ENCODE peak calls at places on chromosomes 4 and X, in eight cellular contexts. R is ACHN; L is astrocyte of the hippocampus; N is iris pigment epithelial cell; Q is amniotic epithelial cell; T is small intestine; S is activated naive CD8-positive, alpha-beta T cell treated with anti-CD3 and anti-CD28 coated beads for 36 hours; P is COR-L47. M is an unnamed sample.

GRCh38 chr4:96736352-96736889 is 896.5 kb downstream of the PDHA2 start:
- DNase-seq in N (peak; percentile 88), P (no peak), L (peak; percentile 90), S (no peak), T (no peak), R (peak; percentile 75), Q (peak; percentile 72), M (no peak)

GRCh38 chr4:80999943-81000342 is 30.6 kb upstream of the BMP3 start:
- DNase-seq in Q (no peak), R (no peak), L (no peak), P (no peak), S (no peak), N (no peak), T (no peak), M (no peak)

GRCh38 chrX:19487520-19488200 is 27.6 kb downstream of the MAP3K15 start:
- DNase-seq in T (peak; percentile 0), Q (no peak), P (no peak), N (no peak), L (no peak), S (no peak), R (no peak), M (no peak)

GRCh38 chrX:151624677-151625076 is 61.2 kb downstream of the PASD1 start:
- DNase-seq in L (no peak), P (no peak), S (no peak), R (no peak), N (no peak), T (no peak), Q (no peak), M (no peak)

GRCh38 chrX:1592863-1593201 is 1.4 kb downstream of the AKAP17A start:
- DNase-seq in P (no peak), S (no peak), Q (no peak), L (no peak), N (peak; percentile 34), R (no peak), T (peak; percentile 29), M (peak; percentile 43)

GRCh38 chrX:13550346-13550745 is 19.1 kb upstream of the EGFL6 start:
- DNase-seq in T (no peak), R (no peak), S (no peak), Q (no peak), L (no peak), N (no peak), P (no peak), M (no peak)

GRCh38 chr4:153346031-153346430 is 1.5 kb downstream of the MND1 start:
- DNase-seq in T (no peak), S (no peak), P (no peak), L (no peak), N (no peak), Q (peak; percentile 32), R (no peak), M (no peak)

GRCh38 chrX:44536198-44536597 is 6.5 kb downstream of the FUNDC1 start:
- DNase-seq in Q (no peak), L (no peak), R (no peak), T (no peak), P (no peak), N (no peak), S (no peak), M (no peak)

GRCh38 chrX:24305905-24306304 is 8.0 kb downstream of the SUPT20HL2 start:
- DNase-seq in P (no peak), T (no peak), L (no peak), S (no peak), N (no peak), R (no peak), Q (no peak), M (no peak)

GRCh38 chr4:143337600-143338287 is 1.1 kb downstream of the GAB1 start:
- DNase-seq in S (peak; percentile 1), N (peak; percentile 66), R (peak; percentile 59), L (peak; percentile 77), Q (no peak), P (peak; percentile 40), T (peak; percentile 88), M (peak; percentile 84)

GRCh38 chr4:37780444-37781133 is 45.9 kb upstream of the PGM2 start:
- DNase-seq in S (peak; percentile 10), R (no peak), P (no peak), Q (no peak), N (peak; percentile 20), L (peak; percentile 18), T (peak; percentile 48), M (no peak)

GRCh38 chr4:119593698-119594097 is 34.9 kb downstream of the PDE5A start:
- DNase-seq in T (no peak), N (no peak), L (no peak), Q (no peak), P (no peak), S (no peak), R (no peak), M (no peak)

GRCh38 chr4:65343342-65343741 is 326.9 kb downstream of the EPHA5 start:
- DNase-seq in N (no peak), S (no peak), L (no peak), T (no peak), P (no peak), R (no peak), Q (no peak), M (no peak)

GRCh38 chr4:89640620-89641366 is 196.2 kb downstream of the SNCA start:
- DNase-seq in L (peak; percentile 67), N (peak; percentile 67), P (no peak), Q (peak; percentile 59), T (peak; percentile 70), S (no peak), R (peak; percentile 81), M (peak; percentile 61)

GRCh38 chr4:120055167-120055566 is 11.5 kb downstream of the MAD2L1 start:
- DNase-seq in S (no peak), T (no peak), P (peak; percentile 35), R (no peak), N (no peak), Q (no peak), L (no peak), M (no peak)

GRCh38 chr4:120771907-120772306 is 150.6 kb downstream of the PRDM5 start:
- DNase-seq in N (no peak), Q (no peak), P (no peak), L (no peak), S (no peak), T (no peak), R (no peak), M (no peak)

GRCh38 chrX:13201605-13202219 is 118.1 kb downstream of the ATXN3L start:
- DNase-seq in Q (no peak), T (no peak), N (no peak), S (no peak), P (no peak), R (no peak), L (no peak), M (no peak)

GRCh38 chrX:136768469-136769084 is 12.2 kb downstream of the ARHGEF6 start:
- DNase-seq in N (peak; percentile 80), L (peak; percentile 79), R (peak; percentile 55), S (peak; percentile 52), P (peak; percentile 33), T (no peak), Q (peak; percentile 62), M (no peak)

GRCh38 chr4:6987566-6987920 is 55.6 kb upstream of the TADA2B start:
- DNase-seq in Q (peak; percentile 36), T (no peak), L (no peak), N (peak; percentile 43), P (no peak), S (no peak), R (no peak), M (no peak)

GRCh38 chr4:153008578-153009199 is 72.6 kb downstream of the FHDC1 start:
- DNase-seq in N (no peak), S (no peak), R (no peak), T (no peak), P (no peak), Q (no peak), L (no peak), M (no peak)

GRCh38 chr4:118373614-118374255 is 20.9 kb upstream of the PRSS12 start:
- DNase-seq in N (peak; percentile 98), R (no peak), S (no peak), P (no peak), T (no peak), L (no peak), Q (peak; percentile 96), M (no peak)

GRCh38 chrX:19904778-19905367 is 17.5 kb upstream of the SH3KBP1 start:
- DNase-seq in L (peak; percentile 55), T (peak; percentile 50), R (peak; percentile 40), N (peak; percentile 49), P (peak; percentile 35), Q (peak; percentile 32), S (no peak), M (no peak)

GRCh38 chr4:56048621-56049427 is 100.1 kb downstream of the CEP135 start:
- DNase-seq in P (peak; percentile 69), S (peak; percentile 72), T (peak; percentile 59), N (peak; percentile 51), L (peak; percentile 92), Q (peak; percentile 37), R (peak; percentile 64), M (peak; percentile 60)

GRCh38 chrX:136306182-136306581 is 5.4 kb downstream of the ADGRG4 start:
- DNase-seq in Q (no peak), P (no peak), N (no peak), S (no peak), L (no peak), T (no peak), R (no peak), M (no peak)

GRCh38 chr4:155929833-155930232 is 23.8 kb downstream of the CTSO start:
- DNase-seq in T (no peak), S (no peak), N (no peak), P (no peak), L (no peak), R (no peak), Q (no peak), M (no peak)

GRCh38 chrX:137550561-137551305 is 15.2 kb upstream of the ZIC3 start:
- DNase-seq in T (no peak), P (no peak), Q (no peak), L (no peak), N (no peak), S (no peak), R (no peak), M (no peak)

GRCh38 chrX:13334491-13334890 is 14.6 kb upstream of the ATXN3L start:
- DNase-seq in L (peak; percentile 16), S (no peak), N (peak; percentile 43), P (no peak), R (no peak), T (no peak), Q (peak; percentile 53), M (no peak)

GRCh38 chr4:2318476-2318875 is 56.6 kb upstream of the MXD4 start:
- DNase-seq in Q (no peak), S (no peak), R (no peak), N (no peak), T (no peak), P (no peak), L (no peak), M (no peak)

GRCh38 chr4:2545321-2546013 is 9.0 kb downstream of the FAM193A start:
- DNase-seq in S (no peak), Q (no peak), P (no peak), N (no peak), T (no peak), R (no peak), L (no peak), M (no peak)

GRCh38 chr4:165563851-165564250 is 185.0 kb downstream of the CPE start:
- DNase-seq in P (no peak), N (no peak), Q (peak; percentile 9), R (no peak), S (no peak), T (no peak), L (peak; percentile 29), M (no peak)

GRCh38 chr4:5409980-5410618 is 298.3 kb downstream of the EVC2 start:
- DNase-seq in S (no peak), Q (no peak), L (no peak), N (no peak), T (peak; percentile 43), P (no peak), R (no peak), M (no peak)

GRCh38 chrX:135477576-135477975 is 42.9 kb upstream of the INTS6L start:
- DNase-seq in R (peak; percentile 57), P (peak; percentile 64), Q (peak; percentile 64), T (peak; percentile 28), S (peak; percentile 20), N (peak; percentile 66), L (peak; percentile 80), M (peak; percentile 68)

GRCh38 chr4:16667464-16667863 is 231.0 kb downstream of the LDB2 start:
- DNase-seq in L (peak; percentile 83), R (no peak), P (no peak), S (no peak), T (no peak), N (peak; percentile 92), Q (peak; percentile 75), M (no peak)

GRCh38 chr4:109301691-109302365 is 630 bp downstream of the COL25A1 start:
- DNase-seq in R (no peak), L (peak; percentile 35), Q (no peak), P (no peak), N (no peak), T (no peak), S (no peak), M (no peak)

M was measured in right lobe of liver.